ENCODE peak calls at places on chromosomes 11 and 22, in ten cellular contexts. One of them, this sample, is unnamed.

GRCh38 chr22:28341001-28341400 is 338.6 kb downstream of the TTC28 start:
- DNase-seq in body of pancreas: no peak
- DNase-seq in mucosa of descending colon: no peak
- DNase-seq in stimulated activated CD8-positive, alpha-beta memory T cell treated with anti-CD3 and anti-CD28 coated beads, Interleukin-15, amount 100 ng/mL, for 24 hours: no peak
- DNase-seq in LHCN-M2: peak; percentile 29
- DNase-seq in GM23338: no peak
- DNase-seq in head of caudate nucleus: no peak
- DNase-seq in AG08395: peak; percentile 50
- DNase-seq in COLO829: peak; percentile 90
- DNase-seq in activated CD4-positive, alpha-beta T cell treated with anti-CD3 and anti-CD28 coated beads, Interleukin-2, amount 50 U/mL, for 1 hour: no peak
- DNase-seq in this sample: no peak

GRCh38 chr11:6617315-6617781 is 1.9 kb downstream of the TPP1 start:
- DNase-seq in mucosa of descending colon: no peak
- DNase-seq in LHCN-M2: no peak
- DNase-seq in COLO829: no peak
- DNase-seq in body of pancreas: no peak
- DNase-seq in activated CD4-positive, alpha-beta T cell treated with anti-CD3 and anti-CD28 coated beads, Interleukin-2, amount 50 U/mL, for 1 hour: no peak
- DNase-seq in stimulated activated CD8-positive, alpha-beta memory T cell treated with anti-CD3 and anti-CD28 coated beads, Interleukin-15, amount 100 ng/mL, for 24 hours: no peak
- DNase-seq in head of caudate nucleus: no peak
- DNase-seq in AG08395: no peak
- DNase-seq in GM23338: no peak
- DNase-seq in this sample: no peak

GRCh38 chr11:2888266-2888968 is 2.8 kb upstream of the CDKN1C start:
- DNase-seq in GM23338: peak; percentile 91
- DNase-seq in body of pancreas: peak; percentile 94
- DNase-seq in head of caudate nucleus: peak; percentile 98
- DNase-seq in AG08395: peak; percentile 85
- DNase-seq in COLO829: peak; percentile 88
- DNase-seq in stimulated activated CD8-positive, alpha-beta memory T cell treated with anti-CD3 and anti-CD28 coated beads, Interleukin-15, amount 100 ng/mL, for 24 hours: peak; percentile 87
- DNase-seq in activated CD4-positive, alpha-beta T cell treated with anti-CD3 and anti-CD28 coated beads, Interleukin-2, amount 50 U/mL, for 1 hour: peak; percentile 87
- DNase-seq in mucosa of descending colon: peak; percentile 96
- DNase-seq in LHCN-M2: peak; percentile 72
- DNase-seq in this sample: peak; percentile 77

GRCh38 chr11:130817608-130817944 is 98.7 kb downstream of the SNX19 start:
- DNase-seq in activated CD4-positive, alpha-beta T cell treated with anti-CD3 and anti-CD28 coated beads, Interleukin-2, amount 50 U/mL, for 1 hour: no peak
- DNase-seq in mucosa of descending colon: no peak
- DNase-seq in body of pancreas: peak; percentile 31
- DNase-seq in LHCN-M2: peak; percentile 70
- DNase-seq in AG08395: peak; percentile 50
- DNase-seq in head of caudate nucleus: no peak
- DNase-seq in stimulated activated CD8-positive, alpha-beta memory T cell treated with anti-CD3 and anti-CD28 coated beads, Interleukin-15, amount 100 ng/mL, for 24 hours: no peak
- DNase-seq in COLO829: no peak
- DNase-seq in GM23338: no peak
- DNase-seq in this sample: no peak

GRCh38 chr11:64762277-64762915 is 2.6 kb upstream of the PYGM start:
- DNase-seq in mucosa of descending colon: no peak
- DNase-seq in activated CD4-positive, alpha-beta T cell treated with anti-CD3 and anti-CD28 coated beads, Interleukin-2, amount 50 U/mL, for 1 hour: no peak
- DNase-seq in head of caudate nucleus: no peak
- DNase-seq in AG08395: no peak
- DNase-seq in COLO829: no peak
- DNase-seq in stimulated activated CD8-positive, alpha-beta memory T cell treated with anti-CD3 and anti-CD28 coated beads, Interleukin-15, amount 100 ng/mL, for 24 hours: no peak
- DNase-seq in body of pancreas: no peak
- DNase-seq in GM23338: peak; percentile 77
- DNase-seq in LHCN-M2: no peak
- DNase-seq in this sample: no peak

GRCh38 chr22:44479662-44480061 is 18.4 kb downstream of the RTL6 start:
- DNase-seq in stimulated activated CD8-positive, alpha-beta memory T cell treated with anti-CD3 and anti-CD28 coated beads, Interleukin-15, amount 100 ng/mL, for 24 hours: no peak
- DNase-seq in GM23338: no peak
- DNase-seq in AG08395: no peak
- DNase-seq in body of pancreas: no peak
- DNase-seq in head of caudate nucleus: no peak
- DNase-seq in LHCN-M2: no peak
- DNase-seq in COLO829: no peak
- DNase-seq in activated CD4-positive, alpha-beta T cell treated with anti-CD3 and anti-CD28 coated beads, Interleukin-2, amount 50 U/mL, for 1 hour: no peak
- DNase-seq in mucosa of descending colon: no peak
- DNase-seq in this sample: no peak

GRCh38 chr11:68354181-68354872 is 41.9 kb downstream of the LRP5 start:
- DNase-seq in mucosa of descending colon: peak; percentile 82
- DNase-seq in body of pancreas: peak; percentile 85
- DNase-seq in stimulated activated CD8-positive, alpha-beta memory T cell treated with anti-CD3 and anti-CD28 coated beads, Interleukin-15, amount 100 ng/mL, for 24 hours: no peak
- DNase-seq in AG08395: peak; percentile 98
- DNase-seq in head of caudate nucleus: no peak
- DNase-seq in LHCN-M2: peak; percentile 91
- DNase-seq in activated CD4-positive, alpha-beta T cell treated with anti-CD3 and anti-CD28 coated beads, Interleukin-2, amount 50 U/mL, for 1 hour: no peak
- DNase-seq in GM23338: peak; percentile 46
- DNase-seq in COLO829: peak; percentile 76
- DNase-seq in this sample: no peak

GRCh38 chr22:44615602-44616180 is 86.3 kb upstream of the PRR5 start:
- DNase-seq in stimulated activated CD8-positive, alpha-beta memory T cell treated with anti-CD3 and anti-CD28 coated beads, Interleukin-15, amount 100 ng/mL, for 24 hours: no peak
- DNase-seq in GM23338: no peak
- DNase-seq in mucosa of descending colon: no peak
- DNase-seq in AG08395: no peak
- DNase-seq in COLO829: no peak
- DNase-seq in body of pancreas: no peak
- DNase-seq in LHCN-M2: no peak
- DNase-seq in activated CD4-positive, alpha-beta T cell treated with anti-CD3 and anti-CD28 coated beads, Interleukin-2, amount 50 U/mL, for 1 hour: no peak
- DNase-seq in head of caudate nucleus: no peak
- DNase-seq in this sample: no peak

GRCh38 chr11:27013741-27014415 is 20.0 kb downstream of the FIBIN start:
- DNase-seq in activated CD4-positive, alpha-beta T cell treated with anti-CD3 and anti-CD28 coated beads, Interleukin-2, amount 50 U/mL, for 1 hour: no peak
- DNase-seq in stimulated activated CD8-positive, alpha-beta memory T cell treated with anti-CD3 and anti-CD28 coated beads, Interleukin-15, amount 100 ng/mL, for 24 hours: no peak
- DNase-seq in GM23338: no peak
- DNase-seq in AG08395: peak; percentile 21
- DNase-seq in mucosa of descending colon: no peak
- DNase-seq in body of pancreas: no peak
- DNase-seq in head of caudate nucleus: no peak
- DNase-seq in LHCN-M2: peak; percentile 8
- DNase-seq in COLO829: no peak
- DNase-seq in this sample: no peak

GRCh38 chr11:91081440-91082088 is 858.7 kb upstream of the CHORDC1 start:
- DNase-seq in activated CD4-positive, alpha-beta T cell treated with anti-CD3 and anti-CD28 coated beads, Interleukin-2, amount 50 U/mL, for 1 hour: no peak
- DNase-seq in head of caudate nucleus: no peak
- DNase-seq in stimulated activated CD8-positive, alpha-beta memory T cell treated with anti-CD3 and anti-CD28 coated beads, Interleukin-15, amount 100 ng/mL, for 24 hours: no peak
- DNase-seq in mucosa of descending colon: peak; percentile 2
- DNase-seq in COLO829: no peak
- DNase-seq in GM23338: no peak
- DNase-seq in body of pancreas: peak; percentile 24
- DNase-seq in AG08395: no peak
- DNase-seq in LHCN-M2: peak; percentile 98
- DNase-seq in this sample: no peak

GRCh38 chr11:36162909-36163434 is 126.3 kb downstream of the COMMD9 start:
- DNase-seq in LHCN-M2: no peak
- DNase-seq in head of caudate nucleus: no peak
- DNase-seq in COLO829: no peak
- DNase-seq in GM23338: no peak
- DNase-seq in body of pancreas: no peak
- DNase-seq in activated CD4-positive, alpha-beta T cell treated with anti-CD3 and anti-CD28 coated beads, Interleukin-2, amount 50 U/mL, for 1 hour: no peak
- DNase-seq in AG08395: no peak
- DNase-seq in stimulated activated CD8-positive, alpha-beta memory T cell treated with anti-CD3 and anti-CD28 coated beads, Interleukin-15, amount 100 ng/mL, for 24 hours: no peak
- DNase-seq in mucosa of descending colon: no peak
- DNase-seq in this sample: no peak

GRCh38 chr22:47110817-47111443 is 348.5 kb downstream of the TBC1D22A start:
- DNase-seq in GM23338: no peak
- DNase-seq in body of pancreas: no peak
- DNase-seq in head of caudate nucleus: no peak
- DNase-seq in AG08395: no peak
- DNase-seq in mucosa of descending colon: no peak
- DNase-seq in COLO829: no peak
- DNase-seq in stimulated activated CD8-positive, alpha-beta memory T cell treated with anti-CD3 and anti-CD28 coated beads, Interleukin-15, amount 100 ng/mL, for 24 hours: no peak
- DNase-seq in activated CD4-positive, alpha-beta T cell treated with anti-CD3 and anti-CD28 coated beads, Interleukin-2, amount 50 U/mL, for 1 hour: no peak
- DNase-seq in LHCN-M2: no peak
- DNase-seq in this sample: no peak

GRCh38 chr11:4065601-4066377 is 28.8 kb upstream of the RRM1 start:
- DNase-seq in stimulated activated CD8-positive, alpha-beta memory T cell treated with anti-CD3 and anti-CD28 coated beads, Interleukin-15, amount 100 ng/mL, for 24 hours: no peak
- DNase-seq in mucosa of descending colon: no peak
- DNase-seq in LHCN-M2: no peak
- DNase-seq in GM23338: peak; percentile 56
- DNase-seq in head of caudate nucleus: no peak
- DNase-seq in COLO829: no peak
- DNase-seq in body of pancreas: no peak
- DNase-seq in activated CD4-positive, alpha-beta T cell treated with anti-CD3 and anti-CD28 coated beads, Interleukin-2, amount 50 U/mL, for 1 hour: no peak
- DNase-seq in AG08395: peak; percentile 23
- DNase-seq in this sample: no peak

GRCh38 chr11:2834893-2835767 is 50.4 kb downstream of the CDKN1C start:
- DNase-seq in mucosa of descending colon: no peak
- DNase-seq in LHCN-M2: peak; percentile 19
- DNase-seq in COLO829: no peak
- DNase-seq in stimulated activated CD8-positive, alpha-beta memory T cell treated with anti-CD3 and anti-CD28 coated beads, Interleukin-15, amount 100 ng/mL, for 24 hours: no peak
- DNase-seq in AG08395: no peak
- DNase-seq in body of pancreas: no peak
- DNase-seq in activated CD4-positive, alpha-beta T cell treated with anti-CD3 and anti-CD28 coated beads, Interleukin-2, amount 50 U/mL, for 1 hour: no peak
- DNase-seq in GM23338: no peak
- DNase-seq in head of caudate nucleus: no peak
- DNase-seq in this sample: no peak

GRCh38 chr11:114179234-114179941 is 116.8 kb upstream of the NNMT start:
- DNase-seq in activated CD4-positive, alpha-beta T cell treated with anti-CD3 and anti-CD28 coated beads, Interleukin-2, amount 50 U/mL, for 1 hour: no peak
- DNase-seq in COLO829: no peak
- DNase-seq in GM23338: no peak
- DNase-seq in mucosa of descending colon: peak; percentile 75
- DNase-seq in stimulated activated CD8-positive, alpha-beta memory T cell treated with anti-CD3 and anti-CD28 coated beads, Interleukin-15, amount 100 ng/mL, for 24 hours: no peak
- DNase-seq in LHCN-M2: peak; percentile 91
- DNase-seq in AG08395: no peak
- DNase-seq in head of caudate nucleus: no peak
- DNase-seq in body of pancreas: peak; percentile 98
- DNase-seq in this sample: no peak

GRCh38 chr11:33942954-33943353 is 51.1 kb upstream of the LMO2 start:
- DNase-seq in body of pancreas: no peak
- DNase-seq in LHCN-M2: peak; percentile 87
- DNase-seq in COLO829: peak; percentile 45
- DNase-seq in head of caudate nucleus: no peak
- DNase-seq in AG08395: peak; percentile 81
- DNase-seq in GM23338: no peak
- DNase-seq in stimulated activated CD8-positive, alpha-beta memory T cell treated with anti-CD3 and anti-CD28 coated beads, Interleukin-15, amount 100 ng/mL, for 24 hours: no peak
- DNase-seq in mucosa of descending colon: peak; percentile 11
- DNase-seq in activated CD4-positive, alpha-beta T cell treated with anti-CD3 and anti-CD28 coated beads, Interleukin-2, amount 50 U/mL, for 1 hour: no peak
- DNase-seq in this sample: no peak

GRCh38 chr11:43580735-43581369 is 99.7 kb upstream of the HSD17B12 start:
- DNase-seq in stimulated activated CD8-positive, alpha-beta memory T cell treated with anti-CD3 and anti-CD28 coated beads, Interleukin-15, amount 100 ng/mL, for 24 hours: no peak
- DNase-seq in mucosa of descending colon: no peak
- DNase-seq in COLO829: no peak
- DNase-seq in body of pancreas: no peak
- DNase-seq in AG08395: peak; percentile 51
- DNase-seq in LHCN-M2: no peak
- DNase-seq in activated CD4-positive, alpha-beta T cell treated with anti-CD3 and anti-CD28 coated beads, Interleukin-2, amount 50 U/mL, for 1 hour: no peak
- DNase-seq in head of caudate nucleus: peak; percentile 71
- DNase-seq in GM23338: peak; percentile 70
- DNase-seq in this sample: no peak

GRCh38 chr11:64276653-64277431 is 7.6 kb downstream of the BAD start:
- DNase-seq in activated CD4-positive, alpha-beta T cell treated with anti-CD3 and anti-CD28 coated beads, Interleukin-2, amount 50 U/mL, for 1 hour: no peak
- DNase-seq in AG08395: peak; percentile 44
- DNase-seq in COLO829: no peak
- DNase-seq in LHCN-M2: no peak
- DNase-seq in mucosa of descending colon: peak; percentile 78
- DNase-seq in head of caudate nucleus: no peak
- DNase-seq in GM23338: no peak
- DNase-seq in stimulated activated CD8-positive, alpha-beta memory T cell treated with anti-CD3 and anti-CD28 coated beads, Interleukin-15, amount 100 ng/mL, for 24 hours: no peak
- DNase-seq in body of pancreas: no peak
- DNase-seq in this sample: no peak

GRCh38 chr11:125345706-125346561 is 150.1 kb downstream of the FEZ1 start:
- DNase-seq in head of caudate nucleus: peak; percentile 86
- DNase-seq in activated CD4-positive, alpha-beta T cell treated with anti-CD3 and anti-CD28 coated beads, Interleukin-2, amount 50 U/mL, for 1 hour: peak; percentile 34
- DNase-seq in LHCN-M2: peak; percentile 86
- DNase-seq in GM23338: peak; percentile 90
- DNase-seq in AG08395: peak; percentile 82
- DNase-seq in mucosa of descending colon: peak; percentile 73
- DNase-seq in body of pancreas: peak; percentile 77
- DNase-seq in stimulated activated CD8-positive, alpha-beta memory T cell treated with anti-CD3 and anti-CD28 coated beads, Interleukin-15, amount 100 ng/mL, for 24 hours: no peak
- DNase-seq in COLO829: peak; percentile 80
- DNase-seq in this sample: peak; percentile 13

GRCh38 chr11:107741044-107741823 is 29.4 kb upstream of the SLN start:
- DNase-seq in AG08395: no peak
- DNase-seq in LHCN-M2: peak; percentile 8
- DNase-seq in head of caudate nucleus: no peak
- DNase-seq in body of pancreas: no peak
- DNase-seq in COLO829: peak; percentile 17
- DNase-seq in stimulated activated CD8-positive, alpha-beta memory T cell treated with anti-CD3 and anti-CD28 coated beads, Interleukin-15, amount 100 ng/mL, for 24 hours: no peak
- DNase-seq in mucosa of descending colon: peak; percentile 45
- DNase-seq in GM23338: peak; percentile 67
- DNase-seq in activated CD4-positive, alpha-beta T cell treated with anti-CD3 and anti-CD28 coated beads, Interleukin-2, amount 50 U/mL, for 1 hour: no peak
- DNase-seq in this sample: no peak

GRCh38 chr22:17132112-17132511 is 11.0 kb upstream of the TMEM121B start:
- DNase-seq in GM23338: no peak
- DNase-seq in LHCN-M2: no peak
- DNase-seq in activated CD4-positive, alpha-beta T cell treated with anti-CD3 and anti-CD28 coated beads, Interleukin-2, amount 50 U/mL, for 1 hour: no peak
- DNase-seq in COLO829: no peak
- DNase-seq in AG08395: no peak
- DNase-seq in mucosa of descending colon: no peak
- DNase-seq in head of caudate nucleus: no peak
- DNase-seq in body of pancreas: no peak
- DNase-seq in stimulated activated CD8-positive, alpha-beta memory T cell treated with anti-CD3 and anti-CD28 coated beads, Interleukin-15, amount 100 ng/mL, for 24 hours: no peak
- DNase-seq in this sample: no peak

GRCh38 chr11:76808996-76809395 is 25.8 kb downstream of the TSKU start:
- DNase-seq in GM23338: no peak
- DNase-seq in head of caudate nucleus: no peak
- DNase-seq in stimulated activated CD8-positive, alpha-beta memory T cell treated with anti-CD3 and anti-CD28 coated beads, Interleukin-15, amount 100 ng/mL, for 24 hours: no peak
- DNase-seq in COLO829: no peak
- DNase-seq in activated CD4-positive, alpha-beta T cell treated with anti-CD3 and anti-CD28 coated beads, Interleukin-2, amount 50 U/mL, for 1 hour: no peak
- DNase-seq in AG08395: no peak
- DNase-seq in LHCN-M2: no peak
- DNase-seq in body of pancreas: no peak
- DNase-seq in mucosa of descending colon: no peak
- DNase-seq in this sample: peak; percentile 6

GRCh38 chr11:68504432-68505066 is 44.0 kb downstream of the PPP6R3 start:
- DNase-seq in mucosa of descending colon: no peak
- DNase-seq in GM23338: no peak
- DNase-seq in body of pancreas: no peak
- DNase-seq in AG08395: no peak
- DNase-seq in activated CD4-positive, alpha-beta T cell treated with anti-CD3 and anti-CD28 coated beads, Interleukin-2, amount 50 U/mL, for 1 hour: no peak
- DNase-seq in stimulated activated CD8-positive, alpha-beta memory T cell treated with anti-CD3 and anti-CD28 coated beads, Interleukin-15, amount 100 ng/mL, for 24 hours: no peak
- DNase-seq in LHCN-M2: no peak
- DNase-seq in head of caudate nucleus: no peak
- DNase-seq in COLO829: no peak
- DNase-seq in this sample: no peak

GRCh38 chr22:17777005-17777716 is 2.9 kb upstream of the BID start:
- DNase-seq in COLO829: no peak
- DNase-seq in AG08395: no peak
- DNase-seq in LHCN-M2: no peak
- DNase-seq in body of pancreas: peak; percentile 53
- DNase-seq in stimulated activated CD8-positive, alpha-beta memory T cell treated with anti-CD3 and anti-CD28 coated beads, Interleukin-15, amount 100 ng/mL, for 24 hours: no peak
- DNase-seq in activated CD4-positive, alpha-beta T cell treated with anti-CD3 and anti-CD28 coated beads, Interleukin-2, amount 50 U/mL, for 1 hour: peak; percentile 64
- DNase-seq in GM23338: no peak
- DNase-seq in head of caudate nucleus: no peak
- DNase-seq in mucosa of descending colon: peak; percentile 62
- DNase-seq in this sample: peak; percentile 70

GRCh38 chr22:46408568-46409506 is 73.3 kb downstream of the TRMU start:
- DNase-seq in COLO829: no peak
- DNase-seq in LHCN-M2: no peak
- DNase-seq in stimulated activated CD8-positive, alpha-beta memory T cell treated with anti-CD3 and anti-CD28 coated beads, Interleukin-15, amount 100 ng/mL, for 24 hours: no peak
- DNase-seq in mucosa of descending colon: no peak
- DNase-seq in body of pancreas: no peak
- DNase-seq in activated CD4-positive, alpha-beta T cell treated with anti-CD3 and anti-CD28 coated beads, Interleukin-2, amount 50 U/mL, for 1 hour: no peak
- DNase-seq in AG08395: no peak
- DNase-seq in head of caudate nucleus: no peak
- DNase-seq in GM23338: no peak
- DNase-seq in this sample: no peak

GRCh38 chr11:70233511-70233919 is 30.4 kb downstream of the FADD start:
- DNase-seq in head of caudate nucleus: no peak
- DNase-seq in GM23338: no peak
- DNase-seq in AG08395: peak; percentile 33
- DNase-seq in activated CD4-positive, alpha-beta T cell treated with anti-CD3 and anti-CD28 coated beads, Interleukin-2, amount 50 U/mL, for 1 hour: no peak
- DNase-seq in body of pancreas: no peak
- DNase-seq in mucosa of descending colon: no peak
- DNase-seq in LHCN-M2: peak; percentile 36
- DNase-seq in COLO829: peak; percentile 87
- DNase-seq in stimulated activated CD8-positive, alpha-beta memory T cell treated with anti-CD3 and anti-CD28 coated beads, Interleukin-15, amount 100 ng/mL, for 24 hours: no peak
- DNase-seq in this sample: no peak

GRCh38 chr11:65917434-65918210 is 1.2 kb downstream of the C11orf68 start:
- DNase-seq in activated CD4-positive, alpha-beta T cell treated with anti-CD3 and anti-CD28 coated beads, Interleukin-2, amount 50 U/mL, for 1 hour: no peak
- DNase-seq in mucosa of descending colon: no peak
- DNase-seq in AG08395: no peak
- DNase-seq in head of caudate nucleus: no peak
- DNase-seq in GM23338: no peak
- DNase-seq in COLO829: no peak
- DNase-seq in stimulated activated CD8-positive, alpha-beta memory T cell treated with anti-CD3 and anti-CD28 coated beads, Interleukin-15, amount 100 ng/mL, for 24 hours: no peak
- DNase-seq in body of pancreas: no peak
- DNase-seq in LHCN-M2: peak; percentile 57
- DNase-seq in this sample: no peak

GRCh38 chr22:30254307-30254706 is 7.7 kb upstream of the LIF start:
- DNase-seq in GM23338: no peak
- DNase-seq in stimulated activated CD8-positive, alpha-beta memory T cell treated with anti-CD3 and anti-CD28 coated beads, Interleukin-15, amount 100 ng/mL, for 24 hours: no peak
- DNase-seq in COLO829: no peak
- DNase-seq in body of pancreas: no peak
- DNase-seq in head of caudate nucleus: no peak
- DNase-seq in activated CD4-positive, alpha-beta T cell treated with anti-CD3 and anti-CD28 coated beads, Interleukin-2, amount 50 U/mL, for 1 hour: no peak
- DNase-seq in AG08395: no peak
- DNase-seq in mucosa of descending colon: no peak
- DNase-seq in LHCN-M2: no peak
- DNase-seq in this sample: no peak